ENCODE peak calls at places on chromosomes 2 and 18, in seven cellular contexts. One of them, this sample, is unnamed.

GRCh38 chr2:195768454-195768853 is 111.4 kb downstream of the SLC39A10 start:
- DNase-seq in AG04450: no peak
- DNase-seq in cardiac fibroblast: peak
- DNase-seq in GM12865: no peak
- DNase-seq in mucosa of descending colon: no peak
- DNase-seq in astrocyte of the cerebellum: no peak
- DNase-seq in CD4-positive, alpha-beta T cell: no peak
- DNase-seq in this sample: no peak

GRCh38 chr2:199316851-199317250 is 140.9 kb downstream of the SATB2 start:
- DNase-seq in astrocyte of the cerebellum: no peak
- DNase-seq in mucosa of descending colon: peak
- DNase-seq in cardiac fibroblast: no peak
- DNase-seq in AG04450: no peak
- DNase-seq in GM12865: no peak
- DNase-seq in CD4-positive, alpha-beta T cell: no peak
- DNase-seq in this sample: no peak

GRCh38 chr2:238791345-238791744 is 56.5 kb upstream of the TWIST2 start:
- DNase-seq in mucosa of descending colon: no peak
- DNase-seq in astrocyte of the cerebellum: no peak
- DNase-seq in AG04450: no peak
- DNase-seq in GM12865: no peak
- DNase-seq in CD4-positive, alpha-beta T cell: no peak
- DNase-seq in cardiac fibroblast: no peak
- DNase-seq in this sample: no peak

GRCh38 chr2:199228887-199229819 is 228.6 kb downstream of the SATB2 start:
- DNase-seq in astrocyte of the cerebellum: peak
- DNase-seq in CD4-positive, alpha-beta T cell: no peak
- DNase-seq in AG04450: peak
- DNase-seq in mucosa of descending colon: no peak
- DNase-seq in cardiac fibroblast: peak
- DNase-seq in GM12865: peak
- DNase-seq in this sample: peak

GRCh38 chr2:178553047-178553446 is 72.8 kb downstream of the PLEKHA3 start:
- DNase-seq in GM12865: no peak
- DNase-seq in AG04450: peak
- DNase-seq in cardiac fibroblast: peak
- DNase-seq in mucosa of descending colon: no peak
- DNase-seq in CD4-positive, alpha-beta T cell: no peak
- DNase-seq in astrocyte of the cerebellum: peak
- DNase-seq in this sample: no peak

GRCh38 chr2:58594762-58595161 is 353.6 kb upstream of the FANCL start:
- DNase-seq in AG04450: no peak
- DNase-seq in mucosa of descending colon: no peak
- DNase-seq in cardiac fibroblast: no peak
- DNase-seq in astrocyte of the cerebellum: no peak
- DNase-seq in CD4-positive, alpha-beta T cell: no peak
- DNase-seq in GM12865: no peak
- DNase-seq in this sample: no peak

GRCh38 chr2:73268831-73269685 is 15.2 kb downstream of the FBXO41 start:
- DNase-seq in cardiac fibroblast: no peak
- DNase-seq in astrocyte of the cerebellum: no peak
- DNase-seq in mucosa of descending colon: peak
- DNase-seq in GM12865: peak
- DNase-seq in AG04450: no peak
- DNase-seq in CD4-positive, alpha-beta T cell: peak
- DNase-seq in this sample: peak

GRCh38 chr2:106337963-106338515 is 130.2 kb downstream of the RGPD3 start:
- DNase-seq in mucosa of descending colon: no peak
- DNase-seq in astrocyte of the cerebellum: no peak
- DNase-seq in AG04450: no peak
- DNase-seq in cardiac fibroblast: no peak
- DNase-seq in GM12865: no peak
- DNase-seq in CD4-positive, alpha-beta T cell: no peak
- DNase-seq in this sample: no peak

GRCh38 chr2:112646791-112647720 is 1.3 kb downstream of the SLC20A1 start:
- DNase-seq in GM12865: peak
- DNase-seq in cardiac fibroblast: no peak
- DNase-seq in astrocyte of the cerebellum: no peak
- DNase-seq in AG04450: no peak
- DNase-seq in mucosa of descending colon: peak
- DNase-seq in CD4-positive, alpha-beta T cell: no peak
- DNase-seq in this sample: peak

GRCh38 chr2:69186614-69187013 is 173.6 kb downstream of the ANTXR1 start:
- DNase-seq in cardiac fibroblast: no peak
- DNase-seq in AG04450: no peak
- DNase-seq in GM12865: no peak
- DNase-seq in mucosa of descending colon: peak
- DNase-seq in astrocyte of the cerebellum: no peak
- DNase-seq in CD4-positive, alpha-beta T cell: no peak
- DNase-seq in this sample: no peak

GRCh38 chr2:66435549-66435875 is 587 bp downstream of the MEIS1 start:
- DNase-seq in CD4-positive, alpha-beta T cell: no peak
- DNase-seq in cardiac fibroblast: peak
- DNase-seq in astrocyte of the cerebellum: no peak
- DNase-seq in mucosa of descending colon: no peak
- DNase-seq in GM12865: no peak
- DNase-seq in AG04450: no peak
- DNase-seq in this sample: no peak

GRCh38 chr2:12456293-12457151 is 260.2 kb upstream of the TRIB2 start:
- DNase-seq in cardiac fibroblast: peak
- DNase-seq in mucosa of descending colon: peak
- DNase-seq in astrocyte of the cerebellum: peak
- DNase-seq in GM12865: peak
- DNase-seq in AG04450: peak
- DNase-seq in CD4-positive, alpha-beta T cell: peak
- DNase-seq in this sample: peak

GRCh38 chr2:82013641-82014040 is 1709.1 kb upstream of the LRRTM1 start:
- DNase-seq in AG04450: no peak
- DNase-seq in CD4-positive, alpha-beta T cell: no peak
- DNase-seq in GM12865: no peak
- DNase-seq in cardiac fibroblast: no peak
- DNase-seq in mucosa of descending colon: no peak
- DNase-seq in astrocyte of the cerebellum: no peak
- DNase-seq in this sample: no peak

GRCh38 chr2:127700527-127701192 is 637 bp upstream of the SFT2D3 start:
- DNase-seq in cardiac fibroblast: no peak
- DNase-seq in mucosa of descending colon: peak
- DNase-seq in AG04450: no peak
- DNase-seq in astrocyte of the cerebellum: no peak
- DNase-seq in GM12865: peak
- DNase-seq in CD4-positive, alpha-beta T cell: no peak
- DNase-seq in this sample: peak

GRCh38 chr2:8234253-8234652 is 447.6 kb upstream of the ID2 start:
- DNase-seq in CD4-positive, alpha-beta T cell: no peak
- DNase-seq in cardiac fibroblast: no peak
- DNase-seq in GM12865: peak
- DNase-seq in mucosa of descending colon: no peak
- DNase-seq in AG04450: no peak
- DNase-seq in astrocyte of the cerebellum: no peak
- DNase-seq in this sample: no peak

GRCh38 chr18:54209471-54210180 is 14.8 kb downstream of the MBD2 start:
- DNase-seq in mucosa of descending colon: no peak
- DNase-seq in CD4-positive, alpha-beta T cell: no peak
- DNase-seq in cardiac fibroblast: peak
- DNase-seq in astrocyte of the cerebellum: no peak
- DNase-seq in GM12865: peak
- DNase-seq in AG04450: no peak
- DNase-seq in this sample: no peak

GRCh38 chr2:172672999-172673726 is 62.5 kb upstream of the RAPGEF4 start:
- DNase-seq in cardiac fibroblast: peak
- DNase-seq in AG04450: no peak
- DNase-seq in mucosa of descending colon: peak
- DNase-seq in astrocyte of the cerebellum: no peak
- DNase-seq in GM12865: no peak
- DNase-seq in CD4-positive, alpha-beta T cell: no peak
- DNase-seq in this sample: no peak

GRCh38 chr2:236109473-236109872 is 58.7 kb downstream of the GBX2 start:
- DNase-seq in mucosa of descending colon: no peak
- DNase-seq in cardiac fibroblast: no peak
- DNase-seq in AG04450: no peak
- DNase-seq in CD4-positive, alpha-beta T cell: no peak
- DNase-seq in astrocyte of the cerebellum: no peak
- DNase-seq in GM12865: no peak
- DNase-seq in this sample: no peak

GRCh38 chr2:235160281-235160805 is 208.5 kb downstream of the SH3BP4 start:
- DNase-seq in CD4-positive, alpha-beta T cell: no peak
- DNase-seq in astrocyte of the cerebellum: no peak
- DNase-seq in AG04450: no peak
- DNase-seq in cardiac fibroblast: no peak
- DNase-seq in GM12865: no peak
- DNase-seq in mucosa of descending colon: no peak
- DNase-seq in this sample: no peak

GRCh38 chr18:55419939-55420664 is 167.9 kb downstream of the TCF4 start:
- DNase-seq in cardiac fibroblast: peak
- DNase-seq in astrocyte of the cerebellum: no peak
- DNase-seq in CD4-positive, alpha-beta T cell: no peak
- DNase-seq in mucosa of descending colon: no peak
- DNase-seq in AG04450: no peak
- DNase-seq in GM12865: no peak
- DNase-seq in this sample: no peak

GRCh38 chr2:223633656-223634055 is 31.5 kb upstream of the SCG2 start:
- DNase-seq in CD4-positive, alpha-beta T cell: no peak
- DNase-seq in astrocyte of the cerebellum: no peak
- DNase-seq in AG04450: no peak
- DNase-seq in cardiac fibroblast: no peak
- DNase-seq in GM12865: no peak
- DNase-seq in mucosa of descending colon: no peak
- DNase-seq in this sample: no peak

GRCh38 chr2:201644001-201644400 is 698 bp upstream of the TMEM237 start:
- DNase-seq in mucosa of descending colon: no peak
- DNase-seq in astrocyte of the cerebellum: no peak
- DNase-seq in AG04450: no peak
- DNase-seq in GM12865: no peak
- DNase-seq in cardiac fibroblast: peak
- DNase-seq in CD4-positive, alpha-beta T cell: no peak
- DNase-seq in this sample: no peak

GRCh38 chr18:12409466-12409865 is 1.7 kb downstream of the PRELID3A start:
- DNase-seq in AG04450: no peak
- DNase-seq in astrocyte of the cerebellum: no peak
- DNase-seq in mucosa of descending colon: no peak
- DNase-seq in cardiac fibroblast: peak
- DNase-seq in GM12865: no peak
- DNase-seq in CD4-positive, alpha-beta T cell: no peak
- DNase-seq in this sample: no peak

GRCh38 chr2:2919026-2919425 is 458.6 kb downstream of the EIPR1 start:
- DNase-seq in AG04450: no peak
- DNase-seq in cardiac fibroblast: no peak
- DNase-seq in CD4-positive, alpha-beta T cell: no peak
- DNase-seq in mucosa of descending colon: no peak
- DNase-seq in astrocyte of the cerebellum: no peak
- DNase-seq in GM12865: no peak
- DNase-seq in this sample: no peak

GRCh38 chr2:241373449-241373848 is 17.4 kb downstream of the FARP2 start:
- DNase-seq in GM12865: no peak
- DNase-seq in CD4-positive, alpha-beta T cell: no peak
- DNase-seq in cardiac fibroblast: no peak
- DNase-seq in astrocyte of the cerebellum: no peak
- DNase-seq in mucosa of descending colon: no peak
- DNase-seq in AG04450: no peak
- DNase-seq in this sample: no peak

GRCh38 chr2:156136566-156136965 is 196.0 kb downstream of the NR4A2 start:
- DNase-seq in cardiac fibroblast: no peak
- DNase-seq in astrocyte of the cerebellum: no peak
- DNase-seq in mucosa of descending colon: no peak
- DNase-seq in AG04450: no peak
- DNase-seq in CD4-positive, alpha-beta T cell: no peak
- DNase-seq in GM12865: no peak
- DNase-seq in this sample: no peak

GRCh38 chr2:121419081-121419699 is 111.5 kb upstream of the RNU4ATAC start:
- DNase-seq in mucosa of descending colon: no peak
- DNase-seq in AG04450: no peak
- DNase-seq in cardiac fibroblast: no peak
- DNase-seq in CD4-positive, alpha-beta T cell: no peak
- DNase-seq in GM12865: no peak
- DNase-seq in astrocyte of the cerebellum: no peak
- DNase-seq in this sample: no peak
- TF ChIP-seq CTCF in mucosa of descending colon: no peak
- TF ChIP-seq CTCF in AG04450: no peak
- TF ChIP-seq CTCF in cardiac fibroblast: no peak
- TF ChIP-seq CTCF in CD4-positive, alpha-beta T cell: no peak
- TF ChIP-seq CTCF in GM12865: no peak
- TF ChIP-seq CTCF in astrocyte of the cerebellum: no peak
- TF ChIP-seq CTCF in this sample: no peak

GRCh38 chr18:35950628-35950982 is 21.9 kb upstream of the RMP24 start:
- DNase-seq in CD4-positive, alpha-beta T cell: no peak
- DNase-seq in AG04450: no peak
- DNase-seq in mucosa of descending colon: no peak
- DNase-seq in astrocyte of the cerebellum: no peak
- DNase-seq in GM12865: no peak
- DNase-seq in cardiac fibroblast: no peak
- DNase-seq in this sample: no peak
- TF ChIP-seq CTCF in CD4-positive, alpha-beta T cell: peak
- TF ChIP-seq CTCF in AG04450: no peak
- TF ChIP-seq CTCF in mucosa of descending colon: no peak
- TF ChIP-seq CTCF in astrocyte of the cerebellum: no peak
- TF ChIP-seq CTCF in GM12865: no peak
- TF ChIP-seq CTCF in cardiac fibroblast: no peak
- TF ChIP-seq CTCF in this sample: peak

GRCh38 chr2:16081316-16082200 is 141.2 kb downstream of the MYCN start:
- DNase-seq in GM12865: no peak
- DNase-seq in astrocyte of the cerebellum: no peak
- DNase-seq in AG04450: no peak
- DNase-seq in mucosa of descending colon: no peak
- DNase-seq in CD4-positive, alpha-beta T cell: no peak
- DNase-seq in cardiac fibroblast: no peak
- DNase-seq in this sample: no peak
- TF ChIP-seq CTCF in GM12865: no peak
- TF ChIP-seq CTCF in astrocyte of the cerebellum: no peak
- TF ChIP-seq CTCF in AG04450: no peak
- TF ChIP-seq CTCF in mucosa of descending colon: no peak
- TF ChIP-seq CTCF in CD4-positive, alpha-beta T cell: no peak
- TF ChIP-seq CTCF in cardiac fibroblast: no peak
- TF ChIP-seq CTCF in this sample: no peak

GRCh38 chr2:85649201-85650190 is 18.5 kb downstream of the SFTPB start:
- DNase-seq in mucosa of descending colon: no peak
- DNase-seq in astrocyte of the cerebellum: no peak
- DNase-seq in AG04450: peak
- DNase-seq in GM12865: no peak
- DNase-seq in cardiac fibroblast: peak
- DNase-seq in CD4-positive, alpha-beta T cell: no peak
- DNase-seq in this sample: no peak

GRCh38 chr2:85651097-85651496 is 16.9 kb downstream of the SFTPB start:
- DNase-seq in mucosa of descending colon: no peak
- DNase-seq in astrocyte of the cerebellum: no peak
- DNase-seq in CD4-positive, alpha-beta T cell: no peak
- DNase-seq in GM12865: no peak
- DNase-seq in AG04450: no peak
- DNase-seq in cardiac fibroblast: no peak
- DNase-seq in this sample: no peak

GRCh38 chr2:85647823-85648526 is 20.0 kb downstream of the SFTPB start:
- DNase-seq in astrocyte of the cerebellum: no peak
- DNase-seq in GM12865: peak
- DNase-seq in CD4-positive, alpha-beta T cell: no peak
- DNase-seq in mucosa of descending colon: no peak
- DNase-seq in cardiac fibroblast: no peak
- DNase-seq in AG04450: no peak
- DNase-seq in this sample: no peak

GRCh38 chr2:85650456-85650855 is 17.5 kb downstream of the SFTPB start:
- DNase-seq in GM12865: no peak
- DNase-seq in AG04450: no peak
- DNase-seq in CD4-positive, alpha-beta T cell: no peak
- DNase-seq in mucosa of descending colon: no peak
- DNase-seq in astrocyte of the cerebellum: no peak
- DNase-seq in cardiac fibroblast: no peak
- DNase-seq in this sample: no peak

GRCh38 chr2:85648619-85649018 is 19.4 kb downstream of the SFTPB start:
- DNase-seq in cardiac fibroblast: peak
- DNase-seq in astrocyte of the cerebellum: peak
- DNase-seq in GM12865: peak
- DNase-seq in mucosa of descending colon: peak
- DNase-seq in CD4-positive, alpha-beta T cell: no peak
- DNase-seq in AG04450: peak
- DNase-seq in this sample: peak
- TF ChIP-seq CTCF in cardiac fibroblast: peak
- TF ChIP-seq CTCF in astrocyte of the cerebellum: peak
- TF ChIP-seq CTCF in GM12865: peak
- TF ChIP-seq CTCF in mucosa of descending colon: no peak
- TF ChIP-seq CTCF in CD4-positive, alpha-beta T cell: peak
- TF ChIP-seq CTCF in AG04450: peak
- TF ChIP-seq CTCF in this sample: peak

This sample was measured in activated CD8-positive, alpha-beta T cell treated with anti-CD3 and anti-CD28 coated beads for 36 hours.